ENCODE peak calls at places on chromosomes 6 and 20, in ten cellular contexts. H is NCI-H82; Z is iris pigment epithelial cell; V is iPS-NIHi11; B is AG04450; G is LNCaP clone FGC; U is RWPE2; X is stimulated activated CD8-positive, alpha-beta memory T cell treated with anti-CD3 and anti-CD28 coated beads, Interleukin-12 subunit alpha, Interleukin-12 subunit beta, amount 100 ng/mL, for 4 hours; T is fibroblast of the aortic adventitia; F is activated CD8-positive, alpha-beta memory T cell treated with anti-CD3 and anti-CD28 coated beads for 4 hours. W is an unnamed sample.

GRCh38 chr6:26576929-26577719 is 19.6 kb upstream of the ABT1 start:
- DNase-seq in B (no peak), F (no peak), H (peak), U (no peak), G (no peak), Z (peak), V (peak), X (no peak), T (peak), W (peak)

GRCh38 chr20:13412806-13413445 is 191.9 kb downstream of the ISM1 start:
- DNase-seq in G (no peak), U (no peak), Z (peak), F (no peak), T (peak), H (no peak), V (no peak), X (no peak), B (no peak), W (no peak)

GRCh38 chr6:118739976-118740771 is 88.8 kb upstream of the CEP85L start:
- DNase-seq in T (peak), U (no peak), Z (peak), B (no peak), H (no peak), F (no peak), V (no peak), G (no peak), X (no peak), W (no peak)

GRCh38 chr6:105839266-105839665 is 246.9 kb upstream of the PRDM1 start:
- DNase-seq in T (no peak), G (no peak), U (no peak), F (no peak), H (no peak), Z (no peak), X (no peak), V (no peak), B (no peak), W (no peak)

GRCh38 chr6:118283759-118284158 is 264.3 kb upstream of the PLN start:
- DNase-seq in V (peak), X (no peak), U (no peak), B (peak), F (no peak), Z (peak), T (peak), H (peak), G (peak), W (no peak)

GRCh38 chr6:55082021-55082420 is 92.3 kb upstream of the HCRTR2 start:
- DNase-seq in X (no peak), H (no peak), T (no peak), V (no peak), U (no peak), G (no peak), F (no peak), Z (no peak), B (no peak), W (no peak)

GRCh38 chr6:16154904-16155303 is 26.0 kb downstream of the MYLIP start:
- DNase-seq in T (peak), U (no peak), F (no peak), B (peak), G (no peak), V (no peak), Z (peak), X (no peak), H (no peak), W (peak)

GRCh38 chr6:57242505-57242904 is 20.4 kb upstream of the RAB23 start:
- DNase-seq in G (no peak), H (no peak), F (no peak), U (no peak), Z (peak), X (no peak), V (no peak), T (peak), B (peak), W (no peak)

GRCh38 chr6:44074383-44075136 is 52.7 kb downstream of the MRPL14 start:
- DNase-seq in Z (peak), H (no peak), T (peak), B (peak), G (no peak), V (peak), X (peak), F (peak), U (no peak), W (peak)

GRCh38 chr6:3713266-3713665 is 38.2 kb downstream of the PXDC1 start:
- DNase-seq in V (no peak), F (no peak), Z (no peak), T (no peak), H (peak), X (no peak), U (no peak), G (no peak), B (no peak), W (no peak)

GRCh38 chr6:51098801-51099200 is 280.1 kb downstream of the TFAP2B start:
- DNase-seq in U (no peak), G (no peak), H (no peak), Z (peak), X (no peak), V (no peak), F (no peak), B (no peak), T (peak), W (no peak)

GRCh38 chr6:22236626-22237414 is 60.0 kb downstream of the PRL start:
- DNase-seq in T (peak), U (peak), B (peak), G (no peak), Z (peak), V (no peak), H (no peak), F (no peak), X (no peak), W (no peak)

GRCh38 chr6:93305088-93305487 is 114.3 kb downstream of the EPHA7 start:
- DNase-seq in Z (no peak), G (no peak), F (no peak), B (no peak), X (no peak), H (no peak), U (no peak), T (no peak), V (no peak), W (no peak)

GRCh38 chr6:108996208-108996607 is 98.4 kb downstream of the SESN1 start:
- DNase-seq in H (no peak), U (no peak), V (no peak), Z (no peak), G (no peak), B (no peak), F (no peak), T (no peak), X (no peak), W (no peak)

GRCh38 chr20:5085380-5085779 is 34.4 kb downstream of the PCNA start:
- DNase-seq in V (no peak), Z (no peak), X (no peak), F (no peak), T (no peak), G (no peak), H (no peak), B (no peak), U (no peak), W (no peak)

GRCh38 chr6:124131259-124131658 is 327.6 kb downstream of the NKAIN2 start:
- DNase-seq in F (no peak), V (no peak), H (no peak), U (no peak), Z (peak), X (no peak), T (no peak), G (no peak), B (no peak), W (no peak)

GRCh38 chr6:157982580-157983438 is 1.1 kb downstream of the SYNJ2 start:
- DNase-seq in B (no peak), T (peak), X (no peak), Z (peak), F (no peak), G (no peak), H (peak), V (no peak), U (no peak), W (no peak)

GRCh38 chr20:358891-359555 is 12.1 kb downstream of the NRSN2 start:
- DNase-seq in U (no peak), Z (no peak), G (no peak), V (no peak), T (peak), B (no peak), X (no peak), H (no peak), F (no peak), W (no peak)

GRCh38 chr6:127464161-127464880 is 5.1 kb upstream of the KIAA0408 start:
- DNase-seq in V (no peak), Z (peak), X (no peak), H (no peak), U (no peak), B (peak), G (no peak), T (peak), F (no peak), W (no peak)

GRCh38 chr6:82246802-82247633 is 526 bp downstream of the IBTK start:
- DNase-seq in V (peak), B (no peak), G (no peak), Z (peak), H (peak), T (peak), F (no peak), X (no peak), U (no peak), W (peak)

GRCh38 chr20:53621482-53622246 is 28.0 kb upstream of the ZNF217 start:
- DNase-seq in F (no peak), B (no peak), U (peak), T (peak), X (no peak), V (no peak), Z (peak), H (peak), G (peak), W (peak)

GRCh38 chr6:34486106-34486740 is 20.3 kb downstream of the PACSIN1 start:
- DNase-seq in U (no peak), G (no peak), Z (no peak), X (no peak), T (no peak), H (no peak), F (no peak), B (no peak), V (no peak), W (no peak)

GRCh38 chr6:93468291-93468690 is 48.9 kb upstream of the EPHA7 start:
- DNase-seq in V (peak), Z (peak), X (no peak), F (no peak), G (no peak), U (no peak), H (no peak), B (no peak), T (peak), W (no peak)

GRCh38 chr6:31035862-31036497 is 25.7 kb downstream of the MUC22 start:
- DNase-seq in H (no peak), X (no peak), Z (peak), G (no peak), F (no peak), B (no peak), T (peak), U (no peak), V (no peak), W (no peak)

GRCh38 chr20:45138451-45139300 is 14.4 kb upstream of the WFDC12 start:
- DNase-seq in G (no peak), V (peak), X (no peak), Z (peak), F (peak), T (no peak), H (peak), B (no peak), U (peak), W (peak)

GRCh38 chr6:57432919-57433684 is 115.7 kb downstream of the PRIM2 start:
- DNase-seq in Z (peak), B (no peak), G (no peak), V (no peak), X (no peak), T (no peak), H (no peak), F (no peak), U (no peak), W (no peak)

GRCh38 chr6:156912431-156912830 is 135.3 kb downstream of the ARID1B start:
- DNase-seq in Z (no peak), H (no peak), F (no peak), T (no peak), X (no peak), U (no peak), G (no peak), B (no peak), V (no peak), W (no peak)

GRCh38 chr20:57470212-57470522 is 54.8 kb downstream of the CTCFL start:
- DNase-seq in U (no peak), F (no peak), X (no peak), Z (no peak), T (no peak), H (peak), V (no peak), B (no peak), G (no peak), W (no peak)

GRCh38 chr20:6045566-6045965 is 8.3 kb downstream of the LRRN4 start:
- DNase-seq in X (no peak), V (no peak), G (no peak), H (no peak), Z (peak), U (no peak), T (no peak), B (peak), F (no peak), W (no peak)

GRCh38 chr6:81126150-81126549 is 626.3 kb downstream of the TENT5A start:
- DNase-seq in H (no peak), V (no peak), T (peak), Z (no peak), U (no peak), F (no peak), X (no peak), G (no peak), B (no peak), W (no peak)

GRCh38 chr6:16576391-16577368 is 184.6 kb downstream of the ATXN1 start:
- DNase-seq in T (no peak), F (no peak), G (no peak), V (no peak), H (no peak), U (no peak), B (no peak), Z (no peak), X (no peak), W (no peak)

GRCh38 chr6:114862809-114863208 is 520.0 kb upstream of the HS3ST5 start:
- DNase-seq in X (no peak), Z (no peak), V (no peak), T (no peak), H (no peak), F (no peak), G (no peak), B (no peak), U (no peak), W (no peak)

GRCh38 chr6:142833054-142833453 is 111.9 kb downstream of the HIVEP2 start:
- DNase-seq in H (no peak), T (peak), G (no peak), F (no peak), V (no peak), X (no peak), B (peak), U (no peak), Z (peak), W (no peak)

GRCh38 chr6:71544028-71544427 is 255.4 kb downstream of the OGFRL1 start:
- DNase-seq in V (no peak), G (no peak), F (no peak), X (no peak), U (no peak), H (no peak), B (peak), T (peak), Z (peak), W (no peak)

GRCh38 chr6:11779308-11780096 is 899 bp upstream of the ADTRP start:
- DNase-seq in U (no peak), X (no peak), V (no peak), T (no peak), G (no peak), Z (no peak), F (no peak), H (peak), B (no peak), W (no peak)

GRCh38 chr6:15518878-15519277 is 143.9 kb downstream of the DTNBP1 start:
- DNase-seq in T (no peak), G (no peak), X (no peak), F (no peak), U (no peak), V (no peak), H (peak), Z (no peak), B (no peak), W (no peak)

GRCh38 chr6:137683886-137684285 is 183.2 kb upstream of the TNFAIP3 start:
- DNase-seq in Z (no peak), F (no peak), U (no peak), H (no peak), V (no peak), T (no peak), B (no peak), X (no peak), G (no peak), W (no peak)

GRCh38 chr6:16374796-16375195 is 136.4 kb downstream of the GMPR start:
- DNase-seq in V (peak), G (no peak), X (no peak), T (no peak), B (no peak), U (no peak), Z (no peak), F (no peak), H (no peak), W (no peak)

GRCh38 chr6:9481292-9482029 is 933.4 kb downstream of the TFAP2A start:
- DNase-seq in Z (peak), H (no peak), V (no peak), B (no peak), X (no peak), F (no peak), G (no peak), T (peak), U (no peak), W (no peak)

GRCh38 chr6:149895702-149896310 is 2.1 kb downstream of the RAET1E start:
- DNase-seq in V (no peak), U (no peak), T (peak), H (no peak), B (no peak), F (no peak), Z (peak), X (no peak), G (peak), W (peak)